ENCODE peak calls at places on chromosomes 1 and 21, in six cellular contexts. G, U, K, E, B and M are unnamed samples.
A peak's percentile ranks its signal among the peaks of the same experiment; 100 is the strongest.

GRCh38 chr1:246492611-246493245 is 14.4 kb downstream of the SMYD3 start:
- DNase-seq in G (peak; percentile 78), U (peak; percentile 75), K (no peak), E (peak; percentile 71), B (peak; percentile 65), M (peak; percentile 53)

GRCh38 chr1:66944330-66945274 is 19.8 kb downstream of the MIER1 start:
- DNase-seq in G (peak; percentile 80), U (peak; percentile 74), K (no peak), E (peak; percentile 92), B (no peak), M (peak; percentile 50)

GRCh38 chr21:41769106-41769505 is 2.3 kb upstream of the RIPK4 start:
- DNase-seq in G (no peak), U (no peak), K (no peak), E (no peak), B (no peak), M (no peak)

GRCh38 chr1:27201295-27201694 is 33.1 kb upstream of the WDTC1 start:
- DNase-seq in G (no peak), U (no peak), K (no peak), E (no peak), B (no peak), M (no peak)

GRCh38 chr1:40316595-40317393 is at the start of gene COL9A2:
- DNase-seq in G (peak; percentile 15), U (no peak), K (no peak), E (no peak), B (peak; percentile 18), M (no peak)

GRCh38 chr1:202005958-202006357 is 4.4 kb upstream of the ELF3 start:
- DNase-seq in G (peak; percentile 33), U (no peak), K (no peak), E (no peak), B (no peak), M (no peak)

GRCh38 chr1:245155186-245156040 is 628 bp downstream of the KIF26B start:
- DNase-seq in G (peak; percentile 49), U (no peak), K (no peak), E (no peak), B (peak; percentile 57), M (peak; percentile 75)

GRCh38 chr21:37227071-37228002 is 39.8 kb downstream of the VPS26C start:
- DNase-seq in G (no peak), U (no peak), K (no peak), E (no peak), B (no peak), M (no peak)

DNA sequence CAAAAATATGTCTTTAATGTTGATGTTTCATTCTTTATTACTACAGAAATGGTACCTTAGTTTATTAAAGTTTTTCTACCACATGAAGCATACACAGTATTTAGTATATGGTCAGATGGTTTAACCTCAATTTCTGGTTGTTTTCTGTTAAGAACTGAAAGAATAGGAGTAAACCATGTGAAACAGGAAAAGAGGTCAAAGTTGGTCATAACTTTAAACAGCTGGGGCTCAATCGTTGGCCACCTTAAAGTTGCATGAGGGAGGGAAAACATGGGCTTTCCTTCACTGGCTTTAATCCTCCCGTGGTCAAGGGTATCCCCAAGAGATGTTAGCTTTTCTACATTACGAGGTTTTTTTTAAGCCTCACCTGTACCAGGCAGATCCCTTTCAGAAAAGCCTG is 483.3 kb upstream of the ADAMTS5 start:
- DNase-seq in G (peak; percentile 69), U (no peak), K (no peak), E (no peak), B (no peak), M (no peak)
- H3K4me1 ChIP-seq in G (peaks cover 3% of the 10 kb centered on the region), U (no peaks in the 10 kb centered on the region), K (no peaks in the 10 kb centered on the region), E (no peaks in the 10 kb centered on the region), B (no peaks in the 10 kb centered on the region), M (no peaks in the 10 kb centered on the region)

DNA sequence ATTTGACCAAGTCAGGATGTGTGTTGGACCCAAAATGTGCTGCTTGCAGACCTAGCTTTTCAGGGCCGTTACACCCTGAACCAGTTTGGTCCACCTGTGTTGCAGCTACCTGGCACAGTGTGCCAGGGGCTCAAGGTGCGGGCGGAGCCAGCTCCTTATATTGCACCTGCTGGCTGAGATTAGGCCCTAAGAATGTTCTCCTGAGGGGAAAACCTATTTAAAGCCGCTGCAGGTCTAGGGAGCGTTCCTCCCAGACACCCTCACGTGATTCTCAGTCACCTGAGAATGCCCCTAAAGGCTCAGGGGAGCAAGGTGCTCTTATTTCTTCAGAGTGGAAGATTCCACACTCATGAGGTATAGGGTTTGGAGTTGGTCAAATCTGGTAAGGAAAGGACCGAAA is 12.0 kb downstream of the GSTM3 start:
- DNase-seq in G (no peak), U (no peak), K (no peak), E (no peak), B (no peak), M (no peak)
- H3K9me3 ChIP-seq in G (no peaks in the 10 kb centered on the region), U (no peaks in the 10 kb centered on the region), K (no peaks in the 10 kb centered on the region), E (no peaks in the 10 kb centered on the region), B (no peaks in the 10 kb centered on the region), M (no peaks in the 10 kb centered on the region)

DNA sequence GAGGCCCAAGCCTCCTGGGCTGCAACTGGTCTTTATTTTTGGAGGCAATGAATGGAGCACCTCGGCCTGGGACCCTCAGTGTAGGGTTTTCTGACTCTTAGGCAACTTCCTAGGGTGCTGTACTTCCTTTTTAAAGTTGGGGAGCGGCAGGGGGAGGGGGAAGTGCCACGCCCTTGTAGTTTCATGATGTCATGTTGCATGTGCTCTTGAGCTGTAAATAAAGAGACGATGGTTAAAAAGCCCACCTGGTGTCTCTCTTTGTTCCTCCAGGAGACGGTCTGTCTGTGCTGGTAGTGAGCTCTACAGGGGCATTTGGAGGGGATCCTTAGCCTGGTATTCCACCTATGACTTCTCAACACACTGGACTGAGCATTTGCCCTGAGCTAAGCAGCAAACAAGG is 10.3 kb upstream of the AGTRAP start:
- DNase-seq in G (no peak), U (no peak), K (no peak), E (no peak), B (no peak), M (no peak)
- H3K27ac ChIP-seq in G (no peak overlapping the region), U (no peak overlapping the region), K (no peak overlapping the region), E (no peak overlapping the region), B (no peak overlapping the region), M (peak overlapping the region; percentile 78)

GRCh38 chr1:21520899-21521716 is 11.9 kb downstream of the ALPL start:
- DNase-seq in G (no peak), U (no peak), K (no peak), E (peak; percentile 47), B (no peak), M (no peak)
- H3K4me1 ChIP-seq in G (no peaks in the 10 kb centered on the region), U (no peaks in the 10 kb centered on the region), K (peaks cover 15% of the 10 kb centered on the region), E (no peaks in the 10 kb centered on the region), B (no peaks in the 10 kb centered on the region), M (peaks cover 8% of the 10 kb centered on the region)

DNA sequence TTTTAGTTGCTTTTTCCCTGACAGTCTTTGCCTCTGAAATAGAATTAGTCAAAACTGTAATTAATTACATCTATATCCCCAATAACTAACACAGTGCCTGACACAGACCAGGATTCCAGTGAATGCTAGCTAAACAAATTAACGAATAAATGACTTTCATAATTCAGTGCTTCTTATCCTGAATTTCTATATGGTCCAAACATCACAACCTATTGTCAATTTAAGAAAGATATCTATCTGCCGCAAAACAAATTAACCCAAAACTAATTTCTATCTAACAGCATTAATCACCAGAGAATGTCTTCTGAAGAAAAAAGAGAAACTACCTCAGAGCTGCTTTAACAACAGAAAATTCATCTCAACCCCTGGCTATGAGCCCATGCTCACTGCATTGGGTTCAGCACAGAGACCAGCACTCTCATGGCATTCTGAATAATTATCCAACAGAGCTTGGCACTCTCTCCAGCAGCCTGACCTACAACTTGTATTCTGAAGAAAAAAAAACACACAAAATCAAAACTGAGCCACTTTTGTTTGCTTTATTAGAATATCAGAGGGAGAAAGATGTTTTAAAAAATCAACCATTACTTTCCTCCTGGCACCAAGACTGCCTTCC is 547.3 kb upstream of the BEND5 start:
- DNase-seq in G (no peak), U (no peak), K (no peak), E (no peak), B (no peak), M (no peak)
- H3K9me3 ChIP-seq in G (no peaks in the 10 kb centered on the region), U (no peaks in the 10 kb centered on the region), K (no peaks in the 10 kb centered on the region), E (no peaks in the 10 kb centered on the region), B (no peaks in the 10 kb centered on the region), M (no peaks in the 10 kb centered on the region)

GRCh38 chr1:10818262-10819197 is 22.1 kb upstream of the CASZ1 start:
- DNase-seq in G (no peak), U (no peak), K (no peak), E (no peak), B (no peak), M (no peak)
- H3K27ac ChIP-seq in G (no peak overlapping the region), U (no peak overlapping the region), K (no peak overlapping the region), E (no peak overlapping the region), B (no peak overlapping the region), M (no peak overlapping the region)

DNA sequence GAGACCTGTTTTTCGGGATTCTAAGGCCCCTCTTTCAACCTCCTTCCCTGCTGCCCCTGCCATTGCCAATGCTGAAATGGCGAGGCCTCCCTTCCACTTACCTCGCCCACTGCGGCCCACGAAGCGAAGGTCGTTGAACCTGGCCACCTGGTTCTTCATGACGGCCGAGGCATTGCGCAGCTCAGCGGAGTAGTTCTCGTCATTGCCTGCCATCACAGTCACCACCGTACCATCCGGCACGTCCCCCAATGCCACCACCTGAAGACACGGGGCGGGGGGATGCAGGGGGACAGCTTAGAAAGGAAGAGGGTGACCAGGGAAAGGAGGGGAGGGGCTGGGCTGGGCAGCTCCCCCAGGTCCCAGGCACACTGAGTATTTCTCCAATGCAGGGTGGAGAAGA is 2.6 kb downstream of the RUNX3 start:
- DNase-seq in G (no peak), U (no peak), K (no peak), E (no peak), B (no peak), M (no peak)
- H3K4me1 ChIP-seq in G (no peaks in the 10 kb centered on the region), U (no peaks in the 10 kb centered on the region), K (peaks cover 53% of the 10 kb centered on the region), E (peaks cover 17% of the 10 kb centered on the region), B (peaks cover 3% of the 10 kb centered on the region), M (peaks cover 62% of the 10 kb centered on the region)

DNA sequence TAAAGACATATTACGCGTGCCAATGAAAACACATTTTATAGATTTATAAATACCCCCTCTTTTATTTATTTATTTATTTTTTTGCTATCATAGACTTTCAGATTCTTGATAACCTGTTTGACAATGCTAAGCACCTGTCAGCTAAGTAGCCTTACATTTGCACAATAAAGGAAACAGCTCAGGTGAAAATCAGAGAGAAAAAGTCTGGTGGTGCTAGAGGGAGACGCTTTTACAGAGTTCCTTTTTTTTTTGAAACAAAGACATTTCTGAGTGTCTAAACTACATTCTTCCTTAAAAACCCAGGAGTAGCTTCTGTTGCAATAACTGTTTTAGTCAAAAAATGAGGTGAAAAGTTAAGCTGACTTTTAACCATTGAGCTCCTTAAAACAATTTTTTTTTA is 1611.6 kb downstream of the NCAM2 start:
- DNase-seq in G (no peak), U (no peak), K (no peak), E (no peak), B (no peak), M (no peak)
- H3K9me3 ChIP-seq in G (no peaks in the 10 kb centered on the region), U (no peaks in the 10 kb centered on the region), K (no peaks in the 10 kb centered on the region), E (no peaks in the 10 kb centered on the region), B (no peaks in the 10 kb centered on the region), M (no peaks in the 10 kb centered on the region)

GRCh38 chr1:161503394-161503748 is 1.9 kb upstream of the FCGR2A start:
- DNase-seq in G (no peak), U (no peak), K (no peak), E (no peak), B (no peak), M (no peak)
- H3K27ac ChIP-seq in G (no peak overlapping the region), U (no peak overlapping the region), K (no peak overlapping the region), E (no peak overlapping the region), B (no peak overlapping the region), M (no peak overlapping the region)